ENCODE peak calls at places on chromosomes 2 and 18, in eight cellular contexts. Q, Y, K, P, H, F, X and T are unnamed samples.

GRCh38 chr2:54041135-54041534 is 70.3 kb upstream of the PSME4 start:
- DNase-seq in Q (no peak), Y (no peak), K (no peak), P (no peak), H (no peak), F (no peak), X (no peak), T (no peak)

GRCh38 chr2:156385242-156385641 is 50.9 kb upstream of the GPD2 start:
- DNase-seq in Q (no peak), Y (no peak), K (no peak), P (no peak), H (no peak), F (no peak), X (no peak), T (no peak)

GRCh38 chr18:59238385-59238784 is 18.4 kb downstream of the GRP start:
- DNase-seq in Q (peak; percentile 37), Y (no peak), K (no peak), P (no peak), H (no peak), F (no peak), X (no peak), T (no peak)

GRCh38 chr2:234873828-234874173 is 78.0 kb upstream of the SH3BP4 start:
- DNase-seq in Q (no peak), Y (no peak), K (no peak), P (no peak), H (no peak), F (no peak), X (no peak), T (peak; percentile 90)

GRCh38 chr2:223034241-223034933 is 17.6 kb upstream of the KCNE4 start:
- DNase-seq in Q (no peak), Y (no peak), K (no peak), P (no peak), H (no peak), F (no peak), X (no peak), T (no peak)

GRCh38 chr2:3848776-3849175 is 145.4 kb downstream of the DCDC2C start:
- DNase-seq in Q (no peak), Y (no peak), K (peak; percentile 64), P (no peak), H (no peak), F (no peak), X (no peak), T (no peak)

GRCh38 chr18:43563780-43564179 is 286.5 kb upstream of the SYT4 start:
- DNase-seq in Q (no peak), Y (no peak), K (peak; percentile 47), P (no peak), H (peak; percentile 18), F (no peak), X (no peak), T (peak; percentile 59)

GRCh38 chr2:10059016-10059351 is 15.6 kb downstream of the KLF11 start:
- DNase-seq in Q (no peak), Y (no peak), K (no peak), P (no peak), H (peak; percentile 6), F (no peak), X (no peak), T (no peak)

GRCh38 chr2:105521176-105521575 is 122.3 kb upstream of the FHL2 start:
- DNase-seq in Q (no peak), Y (no peak), K (peak; percentile 26), P (no peak), H (no peak), F (no peak), X (no peak), T (peak; percentile 57)

GRCh38 chr18:31688601-31689000 is 4.2 kb upstream of the B4GALT6 start:
- DNase-seq in Q (no peak), Y (no peak), K (no peak), P (no peak), H (no peak), F (no peak), X (no peak), T (no peak)

GRCh38 chr2:37501121-37501520 is 156.7 kb downstream of the QPCT start:
- DNase-seq in Q (no peak), Y (no peak), K (no peak), P (no peak), H (no peak), F (no peak), X (no peak), T (no peak)

GRCh38 chr18:58934356-58934755 is 69.7 kb downstream of the ZNF532 start:
- DNase-seq in Q (no peak), Y (no peak), K (no peak), P (no peak), H (no peak), F (no peak), X (no peak), T (no peak)

GRCh38 chr2:177896587-177896986 is 176.0 kb downstream of the PDE11A start:
- DNase-seq in Q (no peak), Y (no peak), K (no peak), P (no peak), H (no peak), F (no peak), X (no peak), T (no peak)

GRCh38 chr2:47190188-47190818 is 35.2 kb upstream of the STPG4 start:
- DNase-seq in Q (no peak), Y (no peak), K (no peak), P (no peak), H (no peak), F (no peak), X (no peak), T (peak; percentile 42)

GRCh38 chr2:70371753-70372152 is 69.9 kb upstream of the FAM136A start:
- DNase-seq in Q (peak; percentile 46), Y (no peak), K (no peak), P (no peak), H (no peak), F (no peak), X (no peak), T (peak; percentile 88)

GRCh38 chr2:224816816-224817215 is 100.7 kb upstream of the CCDC195 start:
- DNase-seq in Q (peak; percentile 80), Y (no peak), K (no peak), P (no peak), H (no peak), F (peak; percentile 15), X (no peak), T (peak; percentile 83)
- H3K4me3 ChIP-seq in Q (no peak overlapping the region), Y (no peak overlapping the region), K (no peak overlapping the region), P (no peak overlapping the region), H (no peak overlapping the region), F (no peak overlapping the region), X (no peak overlapping the region), T (no peak overlapping the region)

GRCh38 chr2:84807063-84807485 is 73.8 kb downstream of the TRABD2A start:
- DNase-seq in Q (peak; percentile 97), Y (no peak), K (no peak), P (no peak), H (no peak), F (peak; percentile 6), X (peak; percentile 34), T (peak; percentile 96)
- H3K4me3 ChIP-seq in Q (no peak overlapping the region), Y (no peak overlapping the region), K (no peak overlapping the region), P (no peak overlapping the region), H (no peak overlapping the region), F (no peak overlapping the region), X (peak overlapping the region; percentile 19), T (no peak overlapping the region)

GRCh38 chr2:43429366-43429765 is 166.5 kb downstream of the THADA start:
- DNase-seq in Q (no peak), Y (no peak), K (no peak), P (no peak), H (no peak), F (no peak), X (no peak), T (no peak)

GRCh38 chr2:43426305-43427031 is 169.4 kb downstream of the THADA start:
- DNase-seq in Q (peak; percentile 98), Y (peak; percentile 88), K (no peak), P (no peak), H (peak; percentile 69), F (peak; percentile 96), X (peak; percentile 68), T (peak; percentile 96)

GRCh38 chr2:43425659-43426058 is 170.2 kb downstream of the THADA start:
- DNase-seq in Q (no peak), Y (no peak), K (no peak), P (no peak), H (no peak), F (no peak), X (no peak), T (no peak)

GRCh38 chr2:43424262-43425207 is 171.3 kb downstream of the THADA start:
- DNase-seq in Q (no peak), Y (no peak), K (no peak), P (no peak), H (no peak), F (no peak), X (no peak), T (peak; percentile 59)

DNA sequence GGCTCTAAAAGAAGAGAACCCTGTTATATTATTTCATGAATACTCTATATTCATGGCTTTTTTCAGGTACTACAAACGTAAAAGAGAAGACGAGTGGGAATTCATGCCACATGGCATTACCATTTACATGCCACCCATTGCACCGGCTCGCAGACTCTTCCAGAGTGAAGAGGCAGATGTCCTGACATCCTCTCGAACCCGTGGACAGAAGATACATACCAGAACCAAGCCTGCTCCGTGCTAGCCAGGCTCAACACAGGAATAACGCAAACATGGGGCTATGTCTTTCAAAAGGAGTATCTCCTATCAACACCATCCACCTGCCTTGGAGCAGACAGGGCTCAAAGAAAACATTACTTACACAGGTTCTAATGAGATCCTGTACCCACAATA is 168.8 kb downstream of the THADA start:
- DNase-seq in Q (no peak), Y (no peak), K (no peak), P (no peak), H (no peak), F (no peak), X (no peak), T (no peak)
- H3K4me3 ChIP-seq in Q (no peak overlapping the region), Y (no peak overlapping the region), K (no peak overlapping the region), P (no peak overlapping the region), H (no peak overlapping the region), F (no peak overlapping the region), X (no peak overlapping the region), T (no peak overlapping the region)

GRCh38 chr2:227817336-227817735 is 3.7 kb downstream of the CCL20 start:
- DNase-seq in Q (no peak), Y (no peak), K (no peak), P (no peak), H (no peak), F (no peak), X (no peak), T (no peak)

GRCh38 chr2:227813229-227813561 is 447 bp upstream of the CCL20 start:
- DNase-seq in Q (no peak), Y (no peak), K (no peak), P (no peak), H (no peak), F (no peak), X (no peak), T (no peak)

GRCh38 chr2:227816507-227817274 is 3.0 kb downstream of the CCL20 start:
- DNase-seq in Q (no peak), Y (no peak), K (no peak), P (no peak), H (no peak), F (no peak), X (no peak), T (peak; percentile 72)

GRCh38 chr2:227813562-227814353 is at the start of gene CCL20:
- DNase-seq in Q (no peak), Y (no peak), K (no peak), P (no peak), H (peak; percentile 24), F (no peak), X (no peak), T (no peak)

DNA sequence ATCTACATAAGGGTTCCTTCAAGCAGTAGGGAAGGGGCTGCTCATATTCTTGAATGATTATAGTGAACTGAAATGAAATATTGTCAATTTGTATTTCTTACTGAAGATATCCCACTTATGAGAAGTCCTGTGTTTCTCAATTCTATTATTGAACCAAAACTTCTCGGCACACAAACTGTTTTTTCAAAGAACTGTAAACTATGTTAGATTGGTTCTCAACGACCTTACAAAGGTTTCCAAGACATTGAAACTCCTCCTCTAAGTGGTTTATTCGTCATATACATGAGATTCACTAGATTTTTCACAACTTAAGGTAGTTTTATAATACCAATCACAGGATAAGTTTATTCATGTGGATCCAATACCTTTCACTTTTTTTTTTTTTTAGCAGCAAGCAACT is 1.4 kb downstream of the CCL20 start:
- DNase-seq in Q (no peak), Y (no peak), K (no peak), P (no peak), H (no peak), F (no peak), X (no peak), T (no peak)
- H3K4me3 ChIP-seq in Q (no peak overlapping the region), Y (no peak overlapping the region), K (no peak overlapping the region), P (no peak overlapping the region), H (no peak overlapping the region), F (no peak overlapping the region), X (no peak overlapping the region), T (peak overlapping the region; percentile 65)